ENCODE peak calls at places on chromosomes 12 and 14, in six cellular contexts. One of them, this sample, is unnamed. For H3K79me2 and H3K4me1, the result is how much of the 10 kb centered on the place peaks cover.

GRCh38 chr14:64938972-64939816 is 3.4 kb downstream of the GPX2 start:
- DNase-seq in PC-9: no peak
- DNase-seq in trophoblast cell: no peak
- DNase-seq in hepatocyte: no peak
- DNase-seq in GM23338: no peak
- DNase-seq in osteoblast: no peak
- DNase-seq in this sample: no peak

GRCh38 chr12:56589783-56590182 is 40.3 kb downstream of the BAZ2A start:
- DNase-seq in PC-9: no peak
- DNase-seq in trophoblast cell: no peak
- DNase-seq in hepatocyte: no peak
- DNase-seq in GM23338: no peak
- DNase-seq in osteoblast: no peak
- DNase-seq in this sample: no peak

GRCh38 chr14:100830681-100831080 is 4.8 kb downstream of the MEG3 start:
- DNase-seq in PC-9: no peak
- DNase-seq in trophoblast cell: no peak
- DNase-seq in hepatocyte: no peak
- DNase-seq in GM23338: no peak
- DNase-seq in osteoblast: peak
- DNase-seq in this sample: no peak

GRCh38 chr12:65656156-65656885 is 168.0 kb upstream of the HMGA2 start:
- DNase-seq in PC-9: no peak
- DNase-seq in trophoblast cell: no peak
- DNase-seq in hepatocyte: no peak
- DNase-seq in GM23338: no peak
- DNase-seq in osteoblast: peak
- DNase-seq in this sample: no peak

GRCh38 chr14:65229431-65230286 is 127.3 kb upstream of the MAX start:
- DNase-seq in PC-9: peak
- DNase-seq in trophoblast cell: no peak
- DNase-seq in hepatocyte: peak
- DNase-seq in GM23338: peak
- DNase-seq in osteoblast: peak
- DNase-seq in this sample: no peak

GRCh38 chr12:27297576-27297975 is 35.1 kb upstream of the BMAL2 start:
- DNase-seq in PC-9: no peak
- DNase-seq in trophoblast cell: no peak
- DNase-seq in hepatocyte: no peak
- DNase-seq in GM23338: no peak
- DNase-seq in osteoblast: no peak
- DNase-seq in this sample: no peak

GRCh38 chr14:50775357-50775756 is 55.6 kb downstream of the NIN start:
- DNase-seq in PC-9: no peak
- DNase-seq in trophoblast cell: peak
- DNase-seq in hepatocyte: peak
- DNase-seq in GM23338: no peak
- DNase-seq in osteoblast: peak
- DNase-seq in this sample: peak

GRCh38 chr12:29176951-29177350 is 27.9 kb downstream of the FAR2 start:
- DNase-seq in PC-9: no peak
- DNase-seq in trophoblast cell: no peak
- DNase-seq in hepatocyte: no peak
- DNase-seq in GM23338: no peak
- DNase-seq in osteoblast: no peak
- DNase-seq in this sample: no peak

GRCh38 chr14:98692832-98693231 is 579.2 kb downstream of the BCL11B start:
- DNase-seq in PC-9: no peak
- DNase-seq in trophoblast cell: no peak
- DNase-seq in hepatocyte: no peak
- DNase-seq in GM23338: no peak
- DNase-seq in osteoblast: no peak
- DNase-seq in this sample: no peak

GRCh38 chr12:19201653-19202052 is 72.1 kb downstream of the PLEKHA5 start:
- DNase-seq in PC-9: no peak
- DNase-seq in trophoblast cell: no peak
- DNase-seq in hepatocyte: no peak
- DNase-seq in GM23338: no peak
- DNase-seq in osteoblast: no peak
- DNase-seq in this sample: no peak
- H3K79me2 ChIP-seq in PC-9: under half
- H3K79me2 ChIP-seq in trophoblast cell: under half
- H3K79me2 ChIP-seq in hepatocyte: half or more
- H3K79me2 ChIP-seq in GM23338: half or more
- H3K79me2 ChIP-seq in osteoblast: under half
- H3K79me2 ChIP-seq in this sample: under half

GRCh38 chr12:62907067-62907466 is 27.9 kb downstream of the PPM1H start:
- DNase-seq in PC-9: no peak
- DNase-seq in trophoblast cell: no peak
- DNase-seq in hepatocyte: no peak
- DNase-seq in GM23338: no peak
- DNase-seq in osteoblast: no peak
- DNase-seq in this sample: no peak

GRCh38 chr12:62910549-62911169 is 24.3 kb downstream of the PPM1H start:
- DNase-seq in PC-9: no peak
- DNase-seq in trophoblast cell: no peak
- DNase-seq in hepatocyte: peak
- DNase-seq in GM23338: no peak
- DNase-seq in osteoblast: no peak
- DNase-seq in this sample: no peak

GRCh38 chr12:62909340-62909739 is 25.6 kb downstream of the PPM1H start:
- DNase-seq in PC-9: no peak
- DNase-seq in trophoblast cell: no peak
- DNase-seq in hepatocyte: no peak
- DNase-seq in GM23338: no peak
- DNase-seq in osteoblast: no peak
- DNase-seq in this sample: no peak

GRCh38 chr12:62908667-62909066 is 26.3 kb downstream of the PPM1H start:
- DNase-seq in PC-9: no peak
- DNase-seq in trophoblast cell: no peak
- DNase-seq in hepatocyte: no peak
- DNase-seq in GM23338: no peak
- DNase-seq in osteoblast: no peak
- DNase-seq in this sample: no peak

GRCh38 chr12:62907561-62907960 is 27.4 kb downstream of the PPM1H start:
- DNase-seq in PC-9: no peak
- DNase-seq in trophoblast cell: no peak
- DNase-seq in hepatocyte: no peak
- DNase-seq in GM23338: no peak
- DNase-seq in osteoblast: no peak
- DNase-seq in this sample: no peak
- H3K4me1 ChIP-seq in PC-9: under half
- H3K4me1 ChIP-seq in trophoblast cell: under half
- H3K4me1 ChIP-seq in hepatocyte: under half
- H3K4me1 ChIP-seq in GM23338: under half
- H3K4me1 ChIP-seq in osteoblast: under half
- H3K4me1 ChIP-seq in this sample: under half

GRCh38 chr12:32532951-32533350 is 133.6 kb downstream of the FGD4 start:
- DNase-seq in PC-9: no peak
- DNase-seq in trophoblast cell: no peak
- DNase-seq in hepatocyte: no peak
- DNase-seq in GM23338: no peak
- DNase-seq in osteoblast: no peak
- DNase-seq in this sample: no peak

GRCh38 chr12:32533971-32534590 is 134.7 kb downstream of the FGD4 start:
- DNase-seq in PC-9: peak
- DNase-seq in trophoblast cell: peak
- DNase-seq in hepatocyte: peak
- DNase-seq in GM23338: peak
- DNase-seq in osteoblast: peak
- DNase-seq in this sample: no peak

GRCh38 chr12:32535260-32535999 is 136.1 kb downstream of the FGD4 start:
- DNase-seq in PC-9: peak
- DNase-seq in trophoblast cell: no peak
- DNase-seq in hepatocyte: peak
- DNase-seq in GM23338: peak
- DNase-seq in osteoblast: peak
- DNase-seq in this sample: no peak

GRCh38 chr12:32534698-32535097 is 135.3 kb downstream of the FGD4 start:
- DNase-seq in PC-9: no peak
- DNase-seq in trophoblast cell: no peak
- DNase-seq in hepatocyte: no peak
- DNase-seq in GM23338: no peak
- DNase-seq in osteoblast: no peak
- DNase-seq in this sample: no peak

GRCh38 chr12:32536000-32536345 is 136.6 kb downstream of the FGD4 start:
- DNase-seq in PC-9: no peak
- DNase-seq in trophoblast cell: no peak
- DNase-seq in hepatocyte: no peak
- DNase-seq in GM23338: no peak
- DNase-seq in osteoblast: no peak
- DNase-seq in this sample: no peak
- H3K4me3 ChIP-seq in PC-9: no peak
- H3K4me3 ChIP-seq in trophoblast cell: no peak
- H3K4me3 ChIP-seq in hepatocyte: no peak
- H3K4me3 ChIP-seq in GM23338: no peak
- H3K4me3 ChIP-seq in osteoblast: peak
- H3K4me3 ChIP-seq in this sample: no peak

GRCh38 chr12:19671695-19672094 is 232.4 kb downstream of the AEBP2 start:
- DNase-seq in PC-9: no peak
- DNase-seq in trophoblast cell: no peak
- DNase-seq in hepatocyte: no peak
- DNase-seq in GM23338: no peak
- DNase-seq in osteoblast: no peak
- DNase-seq in this sample: no peak
- H3K79me2 ChIP-seq in PC-9: under half
- H3K79me2 ChIP-seq in trophoblast cell: under half
- H3K79me2 ChIP-seq in hepatocyte: under half
- H3K79me2 ChIP-seq in GM23338: under half
- H3K79me2 ChIP-seq in osteoblast: under half
- H3K79me2 ChIP-seq in this sample: under half

This sample was measured in keratinocyte.